ENCODE peak calls at places on chromosome 16, in four cellular contexts. V is K562, C is HepG2, Y is SK-N-SH. G is an unnamed sample.

GRCh38 chr16:66503612-66504011 is 46.3 kb downstream of the TK2 start:
- DNase-seq in V (no peak), C (no peak), Y (no peak), G (no peak)

GRCh38 chr16:50539822-50540710 is 8.1 kb upstream of the NKD1 start:
- DNase-seq in Y (no peak), V (no peak), C (peak), G (no peak)

GRCh38 chr16:53089434-53090270 is 34.9 kb downstream of the CHD9 start:
- DNase-seq in Y (no peak), C (peak), V (no peak), G (no peak)

GRCh38 chr16:22785552-22785951 is 28.4 kb upstream of the HS3ST2 start:
- DNase-seq in V (no peak), Y (no peak), C (no peak), G (no peak)

GRCh38 chr16:82761236-82761635 is 134.5 kb downstream of the CDH13 start:
- DNase-seq in C (no peak), Y (no peak), V (no peak), G (no peak)

GRCh38 chr16:67294927-67295326 is 15.6 kb downstream of the PLEKHG4 start:
- DNase-seq in V (no peak), Y (no peak), C (no peak), G (no peak)

GRCh38 chr16:81278526-81278925 is 36.2 kb upstream of the GAN start:
- DNase-seq in V (no peak), C (no peak), Y (no peak), G (no peak)

GRCh38 chr16:917591-918061 is 53.2 kb downstream of the LMF1 start:
- DNase-seq in V (no peak), Y (no peak), C (no peak), G (no peak)

GRCh38 chr16:58002411-58002790 is 1.2 kb downstream of the USB1 start:
- DNase-seq in Y (no peak), V (no peak), C (no peak), G (no peak)

GRCh38 chr16:28100810-28101532 is 37.5 kb upstream of the GSG1L start:
- DNase-seq in C (no peak), V (no peak), Y (no peak), G (no peak)

GRCh38 chr16:17350212-17350611 is 120.5 kb downstream of the XYLT1 start:
- DNase-seq in C (no peak), V (no peak), Y (no peak), G (no peak)

GRCh38 chr16:48426244-48427135 is 41.3 kb upstream of the SIAH1 start:
- DNase-seq in V (no peak), C (no peak), Y (no peak), G (no peak)

GRCh38 chr16:68372381-68372720 is 61.5 kb downstream of the PRMT7 start:
- DNase-seq in Y (no peak), C (no peak), V (no peak), G (no peak)

GRCh38 chr16:56121156-56121500 is 70.2 kb upstream of the GNAO1 start:
- DNase-seq in V (no peak), Y (no peak), C (no peak), G (no peak)

GRCh38 chr16:22297871-22298733 is 893 bp downstream of the POLR3E start:
- DNase-seq in C (peak), Y (peak), V (peak), G (peak)

GRCh38 chr16:65069766-65070165 is 52.1 kb downstream of the CDH11 start:
- DNase-seq in V (no peak), Y (no peak), C (no peak), G (no peak)

GRCh38 chr16:57349212-57350031 is 9.2 kb upstream of the CCL22 start:
- DNase-seq in C (no peak), V (no peak), Y (no peak), G (no peak)

GRCh38 chr16:29820271-29820701 is at the start of gene MVP:
- DNase-seq in Y (peak), C (no peak), V (peak), G (no peak)

GRCh38 chr16:81669473-81670350 is 109.4 kb upstream of the PLCG2 start:
- DNase-seq in Y (no peak), C (no peak), V (no peak), G (no peak)

GRCh38 chr16:10308305-10309193 is 77.3 kb upstream of the ATF7IP2 start:
- DNase-seq in Y (no peak), C (peak), V (no peak), G (no peak)

GRCh38 chr16:72084445-72084844 is 9.0 kb downstream of the TXNL4B start:
- DNase-seq in C (no peak), V (no peak), Y (no peak), G (no peak)

GRCh38 chr16:80935691-80936090 is 71.0 kb downstream of the CMC2 start:
- DNase-seq in C (no peak), Y (no peak), V (no peak), G (no peak)

GRCh38 chr16:12643034-12643455 is 160.6 kb downstream of the CPPED1 start:
- DNase-seq in V (no peak), C (no peak), Y (no peak), G (no peak)

GRCh38 chr16:12649356-12649755 is 154.3 kb downstream of the CPPED1 start:
- DNase-seq in Y (no peak), C (no peak), V (no peak), G (no peak)

GRCh38 chr16:12646490-12647274 is 157.0 kb downstream of the CPPED1 start:
- DNase-seq in C (peak), Y (peak), V (peak), G (no peak)

GRCh38 chr16:12651765-12652531 is 151.7 kb downstream of the CPPED1 start:
- DNase-seq in Y (no peak), C (no peak), V (no peak), G (no peak)

DNA sequence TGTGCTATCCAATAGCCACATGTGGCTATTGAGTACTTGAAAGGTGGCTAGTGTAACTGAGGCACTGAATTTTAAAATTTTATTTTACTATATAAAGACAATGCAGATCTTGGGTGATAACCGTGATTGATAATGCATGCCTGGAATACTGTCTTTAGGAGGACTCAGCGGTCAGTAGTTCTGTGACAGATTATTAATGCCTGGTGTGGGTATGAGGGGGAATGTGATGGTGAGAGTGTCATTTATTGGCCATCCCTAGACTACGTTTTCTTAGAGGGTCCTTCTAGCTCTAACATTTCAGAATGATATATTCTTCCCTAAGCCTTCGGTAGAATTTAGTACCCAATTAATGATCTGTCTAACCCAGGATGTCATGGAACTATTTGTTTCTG is 157.6 kb downstream of the CPPED1 start:
- DNase-seq in C (no peak), Y (no peak), V (no peak), G (no peak)
- TF ChIP-seq ELF1 in C (no peak), Y (no peak), V (no peak), G (no peak)

DNA sequence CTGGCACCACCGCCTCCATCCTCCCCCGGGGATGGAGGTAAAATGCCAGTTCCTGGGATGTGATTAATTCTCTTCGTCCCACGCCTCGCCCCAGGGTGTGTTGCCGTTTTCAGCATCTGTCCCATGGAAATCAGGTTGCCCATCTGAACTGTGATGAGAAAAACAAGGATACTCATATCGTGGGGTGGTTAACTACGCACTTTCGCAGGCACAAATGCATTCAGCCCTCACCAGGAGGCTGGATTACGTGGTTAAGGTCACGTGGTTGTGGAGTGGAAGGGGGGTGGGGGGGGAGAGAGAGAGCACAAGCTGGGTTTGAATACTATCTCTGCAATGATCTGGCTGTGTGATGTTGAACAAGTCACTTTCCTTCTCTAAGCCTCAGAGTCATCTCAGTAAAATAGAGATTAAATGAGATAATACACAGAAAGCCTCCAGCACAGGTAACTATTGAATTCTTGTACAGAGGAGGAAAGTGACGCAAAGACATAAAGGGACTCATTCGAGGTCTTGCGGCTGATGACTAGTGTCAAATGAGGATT is 74.7 kb downstream of the BMERB1 start:
- DNase-seq in V (peak), C (no peak), Y (peak), G (no peak)
- TF ChIP-seq ELF1 in V (no peak), C (no peak), Y (no peak), G (no peak)

DNA sequence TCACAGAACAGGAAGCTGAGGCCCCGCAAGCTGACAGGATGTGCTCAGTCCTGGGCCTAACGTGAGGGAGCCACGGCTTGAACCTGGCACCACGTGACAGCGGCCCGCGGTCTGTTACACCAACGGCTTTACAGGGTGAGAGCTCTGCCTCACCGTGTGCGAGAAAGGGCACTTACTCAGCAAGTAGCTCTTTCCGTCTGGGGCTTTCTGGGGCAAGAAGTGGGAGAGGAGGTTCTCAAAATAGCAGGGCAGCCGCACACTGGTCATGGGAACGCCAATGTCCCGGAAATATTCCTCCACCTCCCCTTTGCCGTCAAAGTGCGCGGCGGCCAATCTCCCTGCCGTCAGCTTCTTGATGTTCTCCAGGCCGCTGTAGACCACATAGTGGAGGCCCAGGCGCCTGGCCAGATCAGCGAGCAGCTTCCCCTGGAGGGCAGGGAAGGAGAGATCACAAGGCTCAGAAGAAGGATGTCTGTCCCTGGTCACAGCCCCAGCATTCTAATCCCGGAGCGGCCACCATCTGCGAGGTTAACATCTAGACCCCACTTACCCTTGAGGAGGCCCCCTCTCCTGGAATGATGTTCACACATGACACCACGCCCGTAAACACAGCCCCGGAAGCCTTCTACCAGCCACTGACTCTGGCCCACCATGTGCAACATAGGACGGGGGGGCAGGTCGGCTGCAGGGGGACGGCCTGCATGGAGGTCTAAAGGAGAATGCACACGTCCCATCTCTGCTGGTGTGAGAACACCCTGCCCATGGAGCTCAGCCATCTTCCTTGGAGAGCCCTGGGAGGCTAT is 8.2 kb downstream of the NMRAL1 start:
- DNase-seq in V (no peak), C (no peak), Y (no peak), G (no peak)
- TF ChIP-seq ELF1 in V (no peak), C (no peak), Y (no peak), G (no peak)

DNA sequence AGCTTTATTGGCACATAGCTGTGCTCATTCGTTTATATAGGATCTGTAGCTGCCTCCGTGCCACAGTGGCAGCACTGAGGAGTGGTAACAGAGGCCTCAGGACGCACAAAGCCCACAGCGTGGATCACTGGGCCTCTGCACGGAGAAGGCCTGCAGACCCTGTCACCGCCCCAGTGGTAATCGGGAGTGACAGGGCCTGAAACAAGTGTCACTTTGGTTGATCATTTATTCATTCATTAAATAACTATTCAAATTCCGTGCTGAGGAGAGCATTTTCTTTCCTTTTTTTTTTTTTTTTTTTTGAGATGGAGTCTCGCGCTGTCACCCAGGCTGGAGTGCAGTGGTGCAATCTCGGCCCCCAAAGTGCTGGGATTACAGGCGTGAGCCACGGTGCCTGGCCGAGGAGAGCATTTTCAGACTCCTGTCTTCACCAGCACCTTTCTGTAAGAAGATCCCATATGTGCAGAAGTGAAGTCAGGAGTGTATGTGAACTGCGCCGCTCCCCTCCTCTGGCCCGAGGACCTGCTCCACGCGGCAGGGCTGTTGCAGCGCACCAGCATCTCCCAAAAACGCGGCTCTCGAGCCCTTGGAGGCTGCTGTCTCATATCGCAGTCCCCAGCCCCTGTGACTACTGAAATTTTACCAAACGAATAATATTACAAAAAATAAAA is 44.9 kb upstream of the TRAP1 start:
- DNase-seq in C (no peak), Y (peak), V (no peak), G (no peak)
- TF ChIP-seq ELF1 in C (no peak), Y (no peak), V (no peak), G (no peak)